ENCODE peak calls at places on chromosomes 16 and 17, in eight cellular contexts. One of them, this sample, is unnamed. For H3K9me2, the result is how much of the 10 kb centered on the place peaks cover.

GRCh38 chr17:4442582-4442981 is 8.8 kb downstream of the SPNS3 start:
- DNase-seq in PC-3: no peak
- DNase-seq in GM23338: no peak
- DNase-seq in HCT116: no peak
- DNase-seq in GM23248: no peak
- DNase-seq in PC-9: no peak
- DNase-seq in SK-N-SH: no peak
- DNase-seq in hepatocyte: no peak
- DNase-seq in this sample: no peak

GRCh38 chr16:58031016-58031800 is 5.7 kb downstream of the MMP15 start:
- DNase-seq in PC-3: no peak
- DNase-seq in GM23338: no peak
- DNase-seq in HCT116: no peak
- DNase-seq in GM23248: no peak
- DNase-seq in PC-9: peak
- DNase-seq in SK-N-SH: peak
- DNase-seq in hepatocyte: no peak
- DNase-seq in this sample: no peak

GRCh38 chr17:6853764-6854442 is 22.4 kb upstream of the TEKT1 start:
- DNase-seq in PC-3: peak
- DNase-seq in GM23338: peak
- DNase-seq in HCT116: peak
- DNase-seq in GM23248: no peak
- DNase-seq in PC-9: no peak
- DNase-seq in SK-N-SH: no peak
- DNase-seq in hepatocyte: peak
- DNase-seq in this sample: peak

GRCh38 chr16:25893332-25893731 is 201.6 kb downstream of the HS3ST4 start:
- DNase-seq in PC-3: no peak
- DNase-seq in GM23338: peak
- DNase-seq in HCT116: no peak
- DNase-seq in GM23248: no peak
- DNase-seq in PC-9: no peak
- DNase-seq in SK-N-SH: no peak
- DNase-seq in hepatocyte: no peak
- DNase-seq in this sample: no peak

GRCh38 chr16:54171855-54172537 is 114.6 kb downstream of the IRX3 start:
- DNase-seq in PC-3: peak
- DNase-seq in GM23338: peak
- DNase-seq in HCT116: no peak
- DNase-seq in GM23248: peak
- DNase-seq in PC-9: peak
- DNase-seq in SK-N-SH: no peak
- DNase-seq in hepatocyte: peak
- DNase-seq in this sample: no peak

GRCh38 chr16:55641430-55642056 is 14.2 kb upstream of the SLC6A2 start:
- DNase-seq in PC-3: no peak
- DNase-seq in GM23338: no peak
- DNase-seq in HCT116: no peak
- DNase-seq in GM23248: peak
- DNase-seq in PC-9: no peak
- DNase-seq in SK-N-SH: no peak
- DNase-seq in hepatocyte: no peak
- DNase-seq in this sample: no peak

GRCh38 chr16:84600343-84601229 is 17.3 kb downstream of the COTL1 start:
- DNase-seq in PC-3: no peak
- DNase-seq in GM23338: no peak
- DNase-seq in HCT116: no peak
- DNase-seq in GM23248: peak
- DNase-seq in PC-9: no peak
- DNase-seq in SK-N-SH: no peak
- DNase-seq in hepatocyte: no peak
- DNase-seq in this sample: peak

GRCh38 chr16:17176199-17176598 is 294.6 kb downstream of the XYLT1 start:
- DNase-seq in PC-3: no peak
- DNase-seq in GM23338: no peak
- DNase-seq in HCT116: no peak
- DNase-seq in GM23248: no peak
- DNase-seq in PC-9: no peak
- DNase-seq in SK-N-SH: no peak
- DNase-seq in hepatocyte: no peak
- DNase-seq in this sample: no peak

GRCh38 chr16:12553191-12553590 is 250.5 kb downstream of the CPPED1 start:
- DNase-seq in PC-3: no peak
- DNase-seq in GM23338: no peak
- DNase-seq in HCT116: no peak
- DNase-seq in GM23248: no peak
- DNase-seq in PC-9: no peak
- DNase-seq in SK-N-SH: no peak
- DNase-seq in hepatocyte: no peak
- DNase-seq in this sample: no peak

GRCh38 chr16:58393138-58393504 is 850 bp downstream of the GINS3 start:
- DNase-seq in PC-3: no peak
- DNase-seq in GM23338: no peak
- DNase-seq in HCT116: no peak
- DNase-seq in GM23248: peak
- DNase-seq in PC-9: no peak
- DNase-seq in SK-N-SH: peak
- DNase-seq in hepatocyte: no peak
- DNase-seq in this sample: no peak

DNA sequence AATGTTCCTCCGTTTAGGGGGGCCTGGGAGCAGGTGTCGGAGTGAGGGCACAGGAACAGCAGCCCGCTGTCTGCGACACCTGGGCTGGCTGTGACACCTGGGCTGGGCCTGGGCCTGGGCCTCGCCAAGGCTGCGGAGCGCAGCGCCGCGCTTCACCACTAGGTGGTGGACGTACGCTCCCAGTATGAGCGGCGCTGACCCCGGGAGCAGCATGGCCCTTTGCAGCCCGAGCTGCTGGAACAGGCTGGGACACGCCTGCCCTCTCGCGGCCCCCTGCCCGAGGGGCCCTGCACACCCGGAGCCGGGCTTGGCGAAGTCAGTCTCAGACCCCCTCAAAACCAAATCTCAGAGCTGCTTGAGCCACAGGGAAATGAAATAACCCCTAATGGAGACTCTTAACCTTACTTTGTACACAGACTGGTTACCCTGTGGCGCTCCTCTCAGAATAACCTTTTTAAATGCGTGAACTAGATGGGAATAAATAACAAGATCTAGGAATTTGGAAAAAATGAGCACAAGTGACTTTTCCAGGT is 38.6 kb upstream of the FA2H start:
- DNase-seq in PC-3: peak
- DNase-seq in GM23338: peak
- DNase-seq in HCT116: peak
- DNase-seq in GM23248: peak
- DNase-seq in PC-9: peak
- DNase-seq in SK-N-SH: peak
- DNase-seq in hepatocyte: peak
- DNase-seq in this sample: peak
- H3K9me2 ChIP-seq in PC-3: under half
- H3K9me2 ChIP-seq in GM23338: under half
- H3K9me2 ChIP-seq in HCT116: under half
- H3K9me2 ChIP-seq in GM23248: under half
- H3K9me2 ChIP-seq in PC-9: under half
- H3K9me2 ChIP-seq in SK-N-SH: under half
- H3K9me2 ChIP-seq in hepatocyte: under half
- H3K9me2 ChIP-seq in this sample: under half

GRCh38 chr16:30091474-30092372 is at the start of gene TBX6:
- DNase-seq in PC-3: peak
- DNase-seq in GM23338: peak
- DNase-seq in HCT116: peak
- DNase-seq in GM23248: peak
- DNase-seq in PC-9: peak
- DNase-seq in SK-N-SH: peak
- DNase-seq in hepatocyte: peak
- DNase-seq in this sample: peak
- H2AFZ ChIP-seq in PC-3: peak
- H2AFZ ChIP-seq in GM23338: peak
- H2AFZ ChIP-seq in HCT116: peak
- H2AFZ ChIP-seq in GM23248: peak
- H2AFZ ChIP-seq in PC-9: peak
- H2AFZ ChIP-seq in SK-N-SH: peak
- H2AFZ ChIP-seq in hepatocyte: peak
- H2AFZ ChIP-seq in this sample: peak

DNA sequence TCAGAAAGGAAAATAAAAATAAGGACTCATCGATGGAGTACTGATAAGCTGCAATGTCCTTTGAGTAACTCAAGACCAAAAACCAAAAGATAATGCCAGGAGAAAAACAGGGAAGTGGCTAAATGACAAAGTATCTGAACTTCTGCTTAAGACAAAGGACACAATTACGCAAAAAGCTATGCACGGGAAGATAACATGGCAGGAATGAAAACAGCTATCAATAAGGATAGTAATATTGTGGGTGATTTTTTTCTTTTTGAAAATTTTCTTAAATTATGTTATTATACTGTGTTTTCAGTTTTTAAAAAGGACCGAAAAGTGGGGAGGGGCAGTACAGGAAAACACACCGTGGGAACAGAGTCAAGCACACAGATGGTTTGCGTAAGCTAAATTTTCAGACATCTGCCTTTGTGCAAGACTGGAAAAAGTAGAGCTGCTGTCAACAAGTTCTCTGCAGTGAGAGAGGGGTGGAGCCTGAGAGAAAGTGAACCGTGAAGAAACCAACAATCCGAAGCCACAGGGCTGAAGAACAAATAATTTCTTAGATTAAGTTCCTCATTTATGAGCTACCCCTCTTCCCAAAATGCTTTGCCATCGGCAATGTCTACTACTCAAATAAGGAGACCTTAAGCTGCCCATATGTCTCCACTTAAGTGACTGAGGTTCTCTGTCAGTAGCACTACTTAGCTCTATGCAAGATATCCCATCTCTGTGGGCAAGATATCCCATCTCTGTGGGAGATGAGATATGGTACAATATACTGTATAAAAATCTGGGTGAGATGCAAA is 99.9 kb upstream of the CORO6 start:
- DNase-seq in PC-3: no peak
- DNase-seq in GM23338: no peak
- DNase-seq in HCT116: no peak
- DNase-seq in GM23248: peak
- DNase-seq in PC-9: no peak
- DNase-seq in SK-N-SH: peak
- DNase-seq in hepatocyte: peak
- DNase-seq in this sample: peak
- H3K4me3 ChIP-seq in PC-3: no peak
- H3K4me3 ChIP-seq in GM23338: no peak
- H3K4me3 ChIP-seq in HCT116: no peak
- H3K4me3 ChIP-seq in GM23248: peak
- H3K4me3 ChIP-seq in PC-9: no peak
- H3K4me3 ChIP-seq in SK-N-SH: no peak
- H3K4me3 ChIP-seq in hepatocyte: no peak
- H3K4me3 ChIP-seq in this sample: no peak

DNA sequence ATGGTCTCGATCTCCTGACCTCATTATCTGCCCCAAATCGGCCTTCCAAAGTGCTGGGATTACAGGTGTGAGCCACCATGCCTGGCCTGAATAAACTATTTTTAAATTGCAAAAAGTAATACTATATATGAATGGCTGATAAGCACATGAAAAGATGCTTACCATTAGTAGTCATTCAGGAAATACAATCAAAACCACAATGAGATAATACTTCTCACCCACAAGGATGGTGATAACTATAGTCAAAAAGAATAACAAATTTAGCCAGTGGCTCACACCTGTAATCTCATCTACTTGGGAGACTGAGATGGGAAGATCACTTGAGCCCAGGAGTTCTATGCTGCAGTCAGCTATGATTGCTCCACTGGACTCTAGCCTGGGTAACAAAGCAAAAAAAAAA is 2.4 kb upstream of the TACO1 start:
- DNase-seq in PC-3: no peak
- DNase-seq in GM23338: no peak
- DNase-seq in HCT116: no peak
- DNase-seq in GM23248: no peak
- DNase-seq in PC-9: no peak
- DNase-seq in SK-N-SH: no peak
- DNase-seq in hepatocyte: no peak
- DNase-seq in this sample: no peak
- H3K9me2 ChIP-seq in PC-3: under half
- H3K9me2 ChIP-seq in GM23338: under half
- H3K9me2 ChIP-seq in HCT116: under half
- H3K9me2 ChIP-seq in GM23248: under half
- H3K9me2 ChIP-seq in PC-9: under half
- H3K9me2 ChIP-seq in SK-N-SH: under half
- H3K9me2 ChIP-seq in hepatocyte: under half
- H3K9me2 ChIP-seq in this sample: under half

GRCh38 chr16:4944333-4945281 is 7.7 kb upstream of the PPL start:
- DNase-seq in PC-3: peak
- DNase-seq in GM23338: peak
- DNase-seq in HCT116: peak
- DNase-seq in GM23248: peak
- DNase-seq in PC-9: peak
- DNase-seq in SK-N-SH: peak
- DNase-seq in hepatocyte: peak
- DNase-seq in this sample: no peak
- H2AFZ ChIP-seq in PC-3: no peak
- H2AFZ ChIP-seq in GM23338: peak
- H2AFZ ChIP-seq in HCT116: no peak
- H2AFZ ChIP-seq in GM23248: no peak
- H2AFZ ChIP-seq in PC-9: no peak
- H2AFZ ChIP-seq in SK-N-SH: no peak
- H2AFZ ChIP-seq in hepatocyte: no peak
- H2AFZ ChIP-seq in this sample: no peak

GRCh38 chr16:86181526-86181925 is 282.6 kb downstream of the IRF8 start:
- DNase-seq in PC-3: no peak
- DNase-seq in GM23338: no peak
- DNase-seq in HCT116: no peak
- DNase-seq in GM23248: no peak
- DNase-seq in PC-9: no peak
- DNase-seq in SK-N-SH: no peak
- DNase-seq in hepatocyte: no peak
- DNase-seq in this sample: no peak

GRCh38 chr16:86176462-86176861 is 277.5 kb downstream of the IRF8 start:
- DNase-seq in PC-3: no peak
- DNase-seq in GM23338: no peak
- DNase-seq in HCT116: no peak
- DNase-seq in GM23248: no peak
- DNase-seq in PC-9: no peak
- DNase-seq in SK-N-SH: no peak
- DNase-seq in hepatocyte: no peak
- DNase-seq in this sample: no peak

GRCh38 chr16:86185089-86185488 is 286.1 kb downstream of the IRF8 start:
- DNase-seq in PC-3: no peak
- DNase-seq in GM23338: no peak
- DNase-seq in HCT116: no peak
- DNase-seq in GM23248: no peak
- DNase-seq in PC-9: no peak
- DNase-seq in SK-N-SH: no peak
- DNase-seq in hepatocyte: no peak
- DNase-seq in this sample: no peak

GRCh38 chr16:86180244-86180643 is 281.3 kb downstream of the IRF8 start:
- DNase-seq in PC-3: no peak
- DNase-seq in GM23338: no peak
- DNase-seq in HCT116: no peak
- DNase-seq in GM23248: no peak
- DNase-seq in PC-9: no peak
- DNase-seq in SK-N-SH: no peak
- DNase-seq in hepatocyte: no peak
- DNase-seq in this sample: no peak

DNA sequence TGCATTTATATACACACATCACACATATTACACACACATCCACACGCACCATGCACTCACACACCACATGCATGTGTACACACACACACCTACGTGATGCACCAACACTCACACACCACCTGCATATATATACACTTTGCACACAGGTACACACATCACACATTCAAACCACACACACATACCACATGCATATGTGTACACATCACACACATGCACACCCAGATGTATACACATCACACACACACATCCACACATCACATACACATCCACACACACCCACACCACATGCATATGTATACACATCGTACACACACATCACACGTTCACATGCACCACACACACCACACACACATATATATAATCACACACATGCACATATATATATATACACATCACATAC is 281.8 kb downstream of the IRF8 start:
- DNase-seq in PC-3: no peak
- DNase-seq in GM23338: no peak
- DNase-seq in HCT116: no peak
- DNase-seq in GM23248: no peak
- DNase-seq in PC-9: no peak
- DNase-seq in SK-N-SH: no peak
- DNase-seq in hepatocyte: no peak
- DNase-seq in this sample: no peak
- H3K4me3 ChIP-seq in PC-3: no peak
- H3K4me3 ChIP-seq in GM23338: no peak
- H3K4me3 ChIP-seq in HCT116: no peak
- H3K4me3 ChIP-seq in GM23248: no peak
- H3K4me3 ChIP-seq in PC-9: no peak
- H3K4me3 ChIP-seq in SK-N-SH: no peak
- H3K4me3 ChIP-seq in hepatocyte: no peak
- H3K4me3 ChIP-seq in this sample: no peak

This sample was measured in MM.1S.